ENCODE peak calls at places on chromosomes 6 and 20, in five cellular contexts. M is fibroblast of mammary gland, O is lung, F is upper lobe of right lung, Y is tibial artery. Z is an unnamed sample.

GRCh38 chr6:52231411-52232127 is 12.7 kb downstream of the IL17F start:
- DNase-seq in O (no peak), F (no peak), M (no peak), Y (no peak), Z (no peak)

GRCh38 chr6:42571611-42572342 is 7.9 kb downstream of the UBR2 start:
- DNase-seq in Y (no peak), O (no peak), M (no peak), F (no peak), Z (peak)

GRCh38 chr6:139376054-139376355 is 1.6 kb upstream of the CITED2 start:
- DNase-seq in M (no peak), O (peak), F (peak), Y (peak), Z (peak)

GRCh38 chr6:116682334-116682712 is 1.3 kb downstream of the KPNA5 start:
- DNase-seq in Y (no peak), M (peak), O (peak), F (no peak), Z (peak)

GRCh38 chr20:9608639-9609440 is 94.5 kb downstream of the LAMP5 start:
- DNase-seq in F (no peak), Y (no peak), O (no peak), M (no peak), Z (no peak)

GRCh38 chr6:105642708-105643107 is 239.8 kb upstream of the PREP start:
- DNase-seq in M (peak), Y (no peak), O (no peak), F (no peak), Z (no peak)

GRCh38 chr6:2754396-2754795 is 3.7 kb upstream of the MYLK4 start:
- DNase-seq in Y (no peak), M (no peak), F (no peak), O (no peak), Z (no peak)

GRCh38 chr6:68652117-68652536 is 17.0 kb downstream of the ADGRB3 start:
- DNase-seq in O (no peak), Y (no peak), M (no peak), F (no peak), Z (no peak)

GRCh38 chr6:43221046-43221773 is 8.1 kb downstream of the DNPH1 start:
- DNase-seq in Y (peak), M (no peak), O (no peak), F (peak), Z (peak)

GRCh38 chr6:116568851-116569755 is 2.2 kb upstream of the RWDD1 start:
- DNase-seq in F (no peak), O (no peak), Y (no peak), M (no peak), Z (no peak)

GRCh38 chr6:32972353-32973143 is 4.2 kb downstream of the BRD2 start:
- DNase-seq in F (peak), M (no peak), O (peak), Y (no peak), Z (no peak)

GRCh38 chr6:119493980-119494379 is 144.4 kb upstream of the MAN1A1 start:
- DNase-seq in F (no peak), M (no peak), O (no peak), Y (no peak), Z (no peak)

GRCh38 chr6:132202569-132202968 is 198.7 kb downstream of the MOXD1 start:
- DNase-seq in O (no peak), Y (no peak), M (peak), F (no peak), Z (peak)

GRCh38 chr20:3784226-3784853 is 2.2 kb downstream of the CENPB start:
- DNase-seq in M (peak), F (no peak), O (peak), Y (peak), Z (peak)

GRCh38 chr6:154156135-154156948 is 117.3 kb downstream of the OPRM1 start:
- DNase-seq in Y (no peak), F (peak), M (peak), O (peak), Z (peak)

GRCh38 chr6:149095842-149096241 is 221.7 kb upstream of the TAB2 start:
- DNase-seq in Y (no peak), F (no peak), M (no peak), O (no peak), Z (no peak)

GRCh38 chr6:164807125-164807524 is 502.3 kb downstream of the C6orf118 start:
- DNase-seq in O (no peak), M (no peak), Y (no peak), F (no peak), Z (no peak)

GRCh38 chr6:121437861-121438651 is 2.6 kb downstream of the GJA1 start:
- DNase-seq in O (peak), M (peak), F (no peak), Y (peak), Z (peak)

GRCh38 chr6:51855310-51856082 is 231.9 kb downstream of the PKHD1 start:
- DNase-seq in O (no peak), F (no peak), M (peak), Y (no peak), Z (peak)

GRCh38 chr6:17469006-17469972 is 75.9 kb downstream of the CAP2 start:
- DNase-seq in M (peak), Y (no peak), O (no peak), F (no peak), Z (no peak)
- TF ChIP-seq CTCF in M (peak), Y (peak), O (no peak), F (peak), Z (peak)

DNA sequence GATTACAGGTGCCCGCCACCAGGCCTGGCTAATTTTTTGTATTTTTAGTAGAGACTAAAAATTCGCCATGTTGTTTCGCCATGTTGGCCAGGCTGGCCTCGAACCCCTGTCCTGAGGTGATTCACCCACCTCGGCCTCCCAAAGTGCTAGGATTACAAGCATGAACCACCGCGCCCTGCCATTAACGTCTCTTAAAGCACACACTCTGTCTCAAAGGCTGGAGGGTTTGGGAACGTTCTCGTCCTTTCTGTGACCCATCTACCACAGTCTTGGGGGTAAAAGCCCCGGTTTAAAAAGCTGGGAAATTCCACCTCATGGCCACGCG is 57.8 kb upstream of the ARID1B start:
- DNase-seq in F (no peak), Y (no peak), M (no peak), O (no peak), Z (no peak)
- H3K4me3 ChIP-seq in F (peak), Y (peak), M (peak), O (no peak), Z (no peak)

GRCh38 chr20:7359739-7360138 is 580.5 kb downstream of the HAO1 start:
- DNase-seq in Y (no peak), M (no peak), O (no peak), F (no peak), Z (no peak)

GRCh38 chr20:7362601-7363000 is 577.7 kb downstream of the HAO1 start:
- DNase-seq in M (no peak), Y (no peak), O (no peak), F (no peak), Z (peak)

GRCh38 chr20:7361321-7361720 is 578.9 kb downstream of the HAO1 start:
- DNase-seq in F (no peak), M (no peak), Y (no peak), O (no peak), Z (no peak)

GRCh38 chr20:7355056-7355455 is 585.2 kb downstream of the HAO1 start:
- DNase-seq in F (no peak), M (no peak), O (no peak), Y (no peak), Z (no peak)

GRCh38 chr20:7358670-7359069 is 581.6 kb downstream of the HAO1 start:
- DNase-seq in M (no peak), F (no peak), O (no peak), Y (no peak), Z (no peak)
- TF ChIP-seq CTCF in M (no peak), F (no peak), O (no peak), Y (no peak), Z (no peak)

DNA sequence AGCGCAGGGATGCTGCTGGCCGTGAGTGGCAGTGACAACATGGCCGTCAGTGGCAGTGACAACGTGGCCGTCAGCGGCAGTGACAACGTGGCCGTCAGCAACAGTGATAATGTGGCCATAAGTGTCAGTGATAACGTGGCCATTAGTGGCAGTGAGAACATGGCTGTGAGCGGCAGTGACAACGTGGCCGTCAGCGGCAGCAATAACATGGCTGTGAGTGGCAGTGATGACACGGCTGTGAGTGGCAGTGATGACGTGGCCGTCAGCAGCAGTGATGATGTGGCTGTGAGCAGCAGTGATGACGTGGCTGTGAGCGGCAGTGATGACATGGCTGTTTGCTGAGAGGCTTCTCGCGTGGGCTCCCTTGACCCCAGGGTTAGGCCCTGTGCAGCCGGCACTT is 169.8 kb downstream of the ERMARD start:
- DNase-seq in Y (no peak), O (no peak), M (no peak), F (no peak), Z (no peak)
- H3K4me3 ChIP-seq in Y (no peak), O (no peak), M (no peak), F (no peak), Z (no peak)

GRCh38 chr20:63234693-63235398 is 859 bp upstream of the BIRC7 start:
- DNase-seq in Y (no peak), F (no peak), M (no peak), O (no peak), Z (peak)
- TF ChIP-seq CTCF in Y (no peak), F (peak), M (peak), O (no peak), Z (peak)